ENCODE peak calls at places on chromosome 1, in nine cellular contexts. B is small intestine; L is CD8-positive, alpha-beta memory T cell; X is GM23248; V is pancreas; H is Karpas-422; A is effector memory CD4-positive, alpha-beta T cell; G is breast epithelium; K is cardiac muscle cell. I is an unnamed sample.

GRCh38 chr1:45015683-45016082 is 3.6 kb downstream of the UROD start:
- DNase-seq in X (no peak), K (no peak), V (no peak), A (no peak), B (no peak), H (no peak), G (no peak), L (no peak), I (no peak)

GRCh38 chr1:41641483-41641829 is 157.0 kb upstream of the EDN2 start:
- DNase-seq in A (no peak), B (no peak), V (no peak), G (no peak), X (no peak), K (no peak), L (no peak), H (no peak), I (no peak)

GRCh38 chr1:149962039-149962647 is 25.5 kb upstream of the MTMR11 start:
- DNase-seq in X (peak), G (no peak), L (peak), A (peak), H (peak), K (peak), V (peak), B (peak), I (peak)

GRCh38 chr1:179788259-179788658 is 45.2 kb downstream of the FAM163A start:
- DNase-seq in K (no peak), G (no peak), X (no peak), V (no peak), H (no peak), B (no peak), L (no peak), A (no peak), I (no peak)

GRCh38 chr1:6960291-6960758 is 175.1 kb downstream of the CAMTA1 start:
- DNase-seq in B (peak), A (no peak), V (peak), L (no peak), K (peak), G (no peak), H (no peak), X (peak), I (no peak)

GRCh38 chr1:5969168-5969567 is 23.1 kb downstream of the NPHP4 start:
- DNase-seq in X (no peak), K (no peak), H (no peak), B (no peak), V (no peak), G (peak), A (no peak), L (no peak), I (no peak)

GRCh38 chr1:17833661-17834501 is 78.7 kb downstream of the ACTL8 start:
- DNase-seq in K (no peak), V (no peak), H (no peak), B (no peak), L (no peak), G (peak), A (no peak), X (no peak), I (no peak)

GRCh38 chr1:97143236-97143882 is 421.8 kb downstream of the PTBP2 start:
- DNase-seq in B (no peak), G (no peak), V (no peak), K (no peak), A (no peak), X (peak), L (no peak), H (no peak), I (peak)

GRCh38 chr1:97350662-97351061 is 570.2 kb downstream of the DPYD start:
- DNase-seq in K (no peak), L (no peak), V (no peak), X (no peak), G (no peak), A (no peak), B (no peak), H (no peak), I (no peak)

DNA sequence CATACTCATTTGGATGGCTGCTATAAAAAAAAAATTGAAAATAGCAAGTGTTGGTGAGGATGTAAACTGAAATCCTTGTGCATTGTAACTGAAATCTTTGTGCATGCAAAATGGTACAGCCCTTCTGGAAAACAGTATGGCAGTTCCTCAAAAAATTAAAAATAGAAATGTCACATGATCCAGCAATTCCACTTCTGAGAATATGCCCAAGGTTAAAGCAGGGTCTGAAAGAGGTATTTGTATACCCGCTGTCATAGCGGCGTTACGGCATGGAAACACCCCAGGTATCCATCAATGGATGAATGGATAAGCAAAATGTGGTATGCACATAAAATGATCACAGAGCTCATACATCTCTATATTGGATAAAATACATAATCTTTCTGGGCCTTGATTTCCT is 116.7 kb downstream of the RUSC1 start:
- DNase-seq in A (no peak), G (no peak), L (no peak), X (no peak), B (no peak), V (no peak), H (no peak), K (no peak), I (no peak)
- H3K27ac ChIP-seq in A (no peak), G (no peak), L (no peak), X (no peak), B (no peak), V (no peak), H (no peak), K (no peak), I (no peak)

GRCh38 chr1:36183309-36183856 is 27.4 kb downstream of the MAP7D1 start:
- DNase-seq in X (no peak), V (no peak), A (no peak), H (no peak), K (peak), G (no peak), L (no peak), B (no peak), I (no peak)
- H3K27ac ChIP-seq in X (peak), V (no peak), A (no peak), H (no peak), K (peak), G (peak), L (no peak), B (no peak), I (peak)

GRCh38 chr1:61322769-61323168 is 240.4 kb downstream of the NFIA start:
- DNase-seq in B (peak), V (no peak), L (no peak), A (no peak), H (no peak), K (no peak), G (no peak), X (peak), I (peak)
- H3K27ac ChIP-seq in B (no peak), V (no peak), L (no peak), A (no peak), H (no peak), K (no peak), G (peak), X (no peak), I (peak)

GRCh38 chr1:152042030-152042429 is 5.2 kb upstream of the S100A11 start:
- DNase-seq in G (no peak), H (no peak), A (no peak), K (no peak), X (no peak), V (no peak), B (no peak), L (no peak), I (no peak)
- H3K27ac ChIP-seq in G (no peak), H (no peak), A (no peak), K (no peak), X (no peak), V (no peak), B (no peak), L (no peak), I (no peak)

GRCh38 chr1:167800241-167800640 is 78.5 kb downstream of the MPZL1 start:
- DNase-seq in B (no peak), A (no peak), K (peak), V (no peak), X (peak), L (no peak), G (no peak), H (no peak), I (no peak)

GRCh38 chr1:167802235-167802634 is 80.5 kb downstream of the MPZL1 start:
- DNase-seq in L (no peak), H (no peak), V (no peak), G (no peak), X (no peak), B (no peak), K (no peak), A (no peak), I (no peak)

GRCh38 chr1:167805041-167805556 is 83.3 kb downstream of the MPZL1 start:
- DNase-seq in X (no peak), L (no peak), K (no peak), H (no peak), G (no peak), V (no peak), B (peak), A (no peak), I (no peak)

GRCh38 chr1:167799747-167800146 is 78.0 kb downstream of the MPZL1 start:
- DNase-seq in G (no peak), V (no peak), X (no peak), B (no peak), H (no peak), A (no peak), K (no peak), L (no peak), I (no peak)

DNA sequence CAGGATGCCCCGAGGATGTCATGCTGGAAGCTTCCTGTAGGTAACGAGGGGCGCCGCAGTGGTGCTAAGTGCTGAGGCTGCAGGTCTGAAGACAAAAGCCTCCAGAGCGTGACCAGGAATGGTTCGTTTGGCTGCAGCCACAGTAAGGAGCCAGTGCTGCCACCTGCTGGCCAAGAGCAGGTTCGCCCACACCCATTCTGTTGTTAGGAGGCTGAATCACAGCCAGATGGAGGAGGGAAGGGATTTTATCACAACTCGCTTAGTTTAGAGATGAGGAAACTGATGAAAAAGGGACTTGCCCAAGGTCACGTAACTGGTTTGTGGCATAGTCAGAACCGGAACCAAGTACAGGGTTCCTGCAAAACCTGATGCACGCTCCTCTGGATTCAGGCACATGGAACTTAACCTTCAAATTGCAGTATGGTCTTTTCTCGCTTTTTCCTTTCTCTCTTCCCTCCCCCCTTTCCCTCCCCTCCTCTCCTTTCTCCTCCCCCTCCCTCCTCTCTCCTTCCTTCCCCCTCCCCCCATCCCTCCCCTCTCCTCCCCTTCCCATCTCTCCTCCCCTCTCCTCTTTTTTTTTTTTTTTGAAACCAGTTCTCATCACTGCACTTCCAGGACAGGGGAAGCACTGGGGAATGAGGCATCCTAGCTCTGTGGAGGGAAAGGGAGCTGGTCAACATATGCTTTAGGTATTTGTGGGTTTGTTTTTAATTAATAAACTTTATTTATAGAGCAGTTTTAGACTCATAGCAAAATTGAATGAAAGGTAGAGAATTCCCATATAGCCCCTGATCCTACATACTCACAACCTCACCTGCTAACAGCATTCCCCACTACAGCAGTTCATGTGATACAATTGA is 81.8 kb downstream of the MPZL1 start:
- DNase-seq in H (peak), B (peak), V (peak), X (peak), L (peak), A (peak), K (peak), G (peak), I (peak)
- H3K27ac ChIP-seq in H (no peak), B (no peak), V (no peak), X (peak), L (no peak), A (peak), K (no peak), G (no peak), I (no peak)

DNA sequence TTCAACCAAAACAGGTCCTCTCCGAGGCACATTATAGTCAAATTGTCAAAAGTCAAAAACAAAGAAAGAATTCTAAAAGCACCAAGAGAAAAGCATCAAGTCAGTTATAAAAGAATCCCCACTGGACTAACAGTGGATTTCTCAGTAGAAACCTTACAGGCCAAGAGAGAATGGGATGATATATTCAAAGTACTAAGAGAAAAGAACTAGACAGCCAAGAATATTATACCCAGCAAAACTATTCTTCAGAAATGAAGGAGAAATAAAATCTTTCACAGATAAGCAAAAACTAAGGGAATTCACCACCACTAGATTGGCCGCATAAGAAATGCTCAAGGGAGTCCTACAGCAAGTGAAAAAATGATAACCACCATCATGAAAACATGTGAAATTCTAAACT is 16.1 kb downstream of the OLFML3 start:
- DNase-seq in K (no peak), L (no peak), A (no peak), G (no peak), X (no peak), V (no peak), B (no peak), H (no peak), I (no peak)
- H3K27ac ChIP-seq in K (no peak), L (no peak), A (no peak), G (no peak), X (no peak), V (no peak), B (no peak), H (no peak), I (no peak)

GRCh38 chr1:86429830-86430229 is 5.9 kb downstream of the CLCA2 start:
- DNase-seq in A (no peak), B (no peak), H (no peak), K (no peak), V (peak), X (peak), L (no peak), G (no peak), I (peak)
- H3K27ac ChIP-seq in A (no peak), B (peak), H (no peak), K (no peak), V (peak), X (peak), L (no peak), G (peak), I (peak)

GRCh38 chr1:189657715-189658114 is 819.9 kb downstream of the BRINP3 start:
- DNase-seq in A (no peak), V (no peak), B (no peak), G (no peak), L (no peak), H (no peak), K (no peak), X (no peak), I (no peak)

GRCh38 chr1:189658381-189658780 is 819.3 kb downstream of the BRINP3 start:
- DNase-seq in X (no peak), L (no peak), B (no peak), K (no peak), V (no peak), H (no peak), A (no peak), G (no peak), I (no peak)

GRCh38 chr1:189656628-189657027 is 821.0 kb downstream of the BRINP3 start:
- DNase-seq in B (no peak), G (no peak), K (no peak), H (no peak), A (no peak), L (no peak), V (no peak), X (no peak), I (no peak)

GRCh38 chr1:189654906-189655305 is 822.8 kb downstream of the BRINP3 start:
- DNase-seq in H (no peak), L (no peak), B (no peak), K (no peak), X (no peak), A (no peak), V (no peak), G (no peak), I (no peak)

GRCh38 chr1:189657131-189657530 is 820.5 kb downstream of the BRINP3 start:
- DNase-seq in V (no peak), X (no peak), H (no peak), B (no peak), L (no peak), G (no peak), A (no peak), K (no peak), I (no peak)
- H3K27ac ChIP-seq in V (no peak), X (no peak), H (no peak), B (no peak), L (no peak), G (no peak), A (no peak), K (no peak), I (peak)